ENCODE peak calls at places on chromosome 12, in four cellular contexts. L, B, K and U are unnamed samples.

GRCh38 chr12:7934153-7934552 is 1.8 kb downstream of the SLC2A3 start:
- DNase-seq in L (no peak), K (no peak), B (no peak), U (no peak)

GRCh38 chr12:22924391-22924790 is 299.4 kb downstream of the ETNK1 start:
- DNase-seq in L (no peak), B (no peak), K (no peak), U (no peak)

GRCh38 chr12:116337312-116337711 is 59.8 kb upstream of the MED13L start:
- DNase-seq in K (no peak), B (no peak), L (no peak), U (no peak)

GRCh38 chr12:79063258-79063657 is 198.7 kb downstream of the SYT1 start:
- DNase-seq in K (no peak), L (no peak), B (no peak), U (no peak)

GRCh38 chr12:51358496-51358895 is 12.0 kb upstream of the CELA1 start:
- DNase-seq in K (no peak), B (no peak), L (no peak), U (no peak)

GRCh38 chr12:83641789-83642188 is 955.1 kb downstream of the TMTC2 start:
- DNase-seq in L (no peak), K (no peak), B (no peak), U (no peak)

GRCh38 chr12:101885912-101886561 is 8.7 kb downstream of the DRAM1 start:
- DNase-seq in B (no peak), L (no peak), K (no peak), U (no peak)

GRCh38 chr12:24860546-24860945 is 88.4 kb downstream of the BCAT1 start:
- DNase-seq in B (no peak), L (no peak), K (no peak), U (no peak)

GRCh38 chr12:31749024-31749704 is 20.3 kb upstream of the AMN1 start:
- DNase-seq in K (peak; percentile 73), L (peak; percentile 20), B (peak; percentile 69), U (peak; percentile 85)

GRCh38 chr12:88665051-88665450 is 84.8 kb upstream of the KITLG start:
- DNase-seq in K (no peak), L (no peak), B (no peak), U (no peak)

GRCh38 chr12:243381-243780 is 19.3 kb downstream of the SLC6A13 start:
- DNase-seq in B (no peak), L (no peak), K (no peak), U (no peak)

GRCh38 chr12:123889000-123889399 is 83.6 kb downstream of the CCDC92 start:
- DNase-seq in B (no peak), L (no peak), K (no peak), U (no peak)

GRCh38 chr12:18895946-18896345 is 158.0 kb downstream of the CAPZA3 start:
- DNase-seq in K (no peak), B (no peak), L (no peak), U (no peak)

GRCh38 chr12:55830601-55831406 is 1.4 kb upstream of the DNAJC14 start:
- DNase-seq in B (peak; percentile 39), K (peak; percentile 65), L (peak; percentile 80), U (peak; percentile 67)

GRCh38 chr12:105538880-105539279 is 208.4 kb downstream of the C12orf75 start:
- DNase-seq in L (no peak), K (no peak), B (no peak), U (no peak)